ENCODE peak calls at places on chromosomes 11 and 22, in six cellular contexts. X is endothelial cell, I is epithelial cell of prostate, Q is Right ventricle myocardium superior, B is ovary, E is SHP77. Y is an unnamed sample.

GRCh38 chr22:44661070-44661469 is 40.9 kb upstream of the PRR5 start:
- DNase-seq in Q (no peak), X (no peak), I (no peak), B (no peak), E (no peak), Y (no peak)

GRCh38 chr22:48396785-48397530 is 1430.7 kb downstream of the BRD1 start:
- DNase-seq in X (no peak), I (no peak), Q (no peak), B (no peak), E (no peak), Y (no peak)

GRCh38 chr11:15688351-15688792 is 573.6 kb downstream of the INSC start:
- DNase-seq in Q (peak), X (no peak), I (no peak), B (no peak), E (no peak), Y (no peak)

GRCh38 chr11:111452817-111453607 is 59.2 kb downstream of the BTG4 start:
- DNase-seq in I (no peak), E (no peak), Q (no peak), B (no peak), X (no peak), Y (no peak)

GRCh38 chr11:10376061-10376460 is 71.2 kb downstream of the ADM start:
- DNase-seq in E (no peak), B (peak), Q (no peak), X (no peak), I (no peak), Y (no peak)

GRCh38 chr11:14634813-14635212 is 8.8 kb upstream of the PDE3B start:
- DNase-seq in I (no peak), B (no peak), E (no peak), Q (no peak), X (no peak), Y (no peak)

GRCh38 chr11:9347100-9347499 is 32.7 kb upstream of the TMEM41B start:
- DNase-seq in I (no peak), B (no peak), E (no peak), Q (no peak), X (no peak), Y (no peak)

GRCh38 chr22:50445071-50445879 is 29.6 kb downstream of the SBF1 start:
- DNase-seq in E (no peak), Q (no peak), X (no peak), I (no peak), B (no peak), Y (no peak)

Y was measured in keratinocyte.